ENCODE peak calls at places on chromosomes 13 and 19, in four cellular contexts. L, F, P and K are unnamed samples.
A peak's percentile ranks its signal among the peaks of the same experiment; 100 is the strongest.

GRCh38 chr13:93561553-93561952 is 334.9 kb downstream of the GPC6 start:
- DNase-seq in F (no peak), L (no peak), P (no peak), K (no peak)

GRCh38 chr13:90287521-90287920 is 1060.0 kb upstream of the MIR17HG start:
- DNase-seq in F (no peak), L (no peak), P (no peak), K (no peak)

GRCh38 chr13:28001837-28002473 is 13.5 kb upstream of the URAD start:
- DNase-seq in F (no peak), P (no peak), L (no peak), K (no peak)

GRCh38 chr19:55418185-55418584 is 10.6 kb upstream of the UBE2S start:
- DNase-seq in F (peak; percentile 43), P (peak; percentile 96), L (peak; percentile 54), K (peak; percentile 74)

GRCh38 chr13:61095885-61096284 is 319.8 kb downstream of the PCDH20 start:
- DNase-seq in L (no peak), F (no peak), P (no peak), K (no peak)

GRCh38 chr13:23357349-23357748 is 76.2 kb downstream of the SACS start:
- DNase-seq in P (no peak), L (no peak), F (no peak), K (no peak)

GRCh38 chr13:64078025-64078424 is 2662.4 kb upstream of the PCDH20 start:
- DNase-seq in L (no peak), P (no peak), F (no peak), K (no peak)

GRCh38 chr13:59946924-59947323 is 216.8 kb downstream of the DIAPH3 start:
- DNase-seq in L (no peak), P (no peak), F (no peak), K (no peak)

GRCh38 chr13:96527497-96527896 is 437.6 kb downstream of the HS6ST3 start:
- DNase-seq in F (no peak), L (no peak), P (no peak), K (no peak)

GRCh38 chr13:73266640-73267180 is 207.9 kb downstream of the KLF5 start:
- DNase-seq in L (no peak), F (no peak), P (no peak), K (no peak)

GRCh38 chr13:80379245-80379644 is 38.3 kb upstream of the SPRY2 start:
- DNase-seq in P (no peak), F (no peak), L (no peak), K (no peak)

GRCh38 chr13:53064721-53065120 is 36.1 kb downstream of the OLFM4 start:
- DNase-seq in P (no peak), F (no peak), L (no peak), K (peak; percentile 25)

GRCh38 chr19:10290876-10291553 is 1.3 kb downstream of the ICAM5 start:
- DNase-seq in L (no peak), P (peak; percentile 93), F (peak; percentile 44), K (peak; percentile 64)

GRCh38 chr13:95604534-95604915 is 40.0 kb downstream of the DZIP1 start:
- DNase-seq in P (peak; percentile 55), F (no peak), L (no peak), K (no peak)

GRCh38 chr19:49502866-49503581 is 6.8 kb downstream of the RPS11 start:
- DNase-seq in F (no peak), L (no peak), P (peak; percentile 93), K (peak; percentile 52)

GRCh38 chr19:56324425-56324824 is 9.8 kb upstream of the ZSCAN5A start:
- DNase-seq in L (no peak), P (no peak), F (no peak), K (no peak)

GRCh38 chr13:111860161-111860560 is 206.8 kb upstream of the SOX1 start:
- DNase-seq in P (no peak), L (no peak), F (no peak), K (no peak)